ENCODE peak calls at places on chromosomes 6 and 20, in six cellular contexts. V, T, H, X, K and W are unnamed samples.

GRCh38 chr20:49697071-49697470 is 16.6 kb downstream of the B4GALT5 start:
- DNase-seq in T (no peak), V (no peak), K (no peak), H (no peak), X (no peak), W (no peak)

GRCh38 chr20:56722042-56722441 is 92.9 kb downstream of the TFAP2C start:
- DNase-seq in T (no peak), K (no peak), H (peak), V (no peak), X (no peak), W (no peak)

GRCh38 chr6:140572129-140572528 is 1197.7 kb upstream of the CITED2 start:
- DNase-seq in H (peak), V (no peak), X (peak), T (no peak), K (no peak), W (no peak)

GRCh38 chr20:10213526-10213925 is 5.1 kb upstream of the SNAP25 start:
- DNase-seq in T (no peak), H (no peak), X (no peak), K (no peak), V (no peak), W (no peak)

GRCh38 chr6:169775321-169775720 is 23.9 kb downstream of the ERMARD start:
- DNase-seq in K (no peak), X (no peak), H (no peak), T (no peak), V (no peak), W (no peak)

GRCh38 chr6:13038315-13039261 is 289.7 kb downstream of the TBC1D7 start:
- DNase-seq in T (no peak), H (no peak), X (no peak), V (no peak), K (no peak), W (no peak)

GRCh38 chr20:49690899-49691620 is 22.6 kb downstream of the B4GALT5 start:
- DNase-seq in H (peak), X (peak), T (no peak), K (no peak), V (no peak), W (no peak)

GRCh38 chr6:106547053-106547414 is 82.3 kb downstream of the RTN4IP1 start:
- DNase-seq in X (no peak), H (no peak), T (no peak), V (no peak), K (no peak), W (peak)

GRCh38 chr20:52251137-52251700 is 59.6 kb upstream of the ZFP64 start:
- DNase-seq in T (no peak), H (no peak), V (no peak), X (no peak), K (no peak), W (no peak)

GRCh38 chr20:58720890-58721289 is 28.3 kb downstream of the NPEPL1 start:
- DNase-seq in V (no peak), T (no peak), X (no peak), K (no peak), H (no peak), W (no peak)

DNA sequence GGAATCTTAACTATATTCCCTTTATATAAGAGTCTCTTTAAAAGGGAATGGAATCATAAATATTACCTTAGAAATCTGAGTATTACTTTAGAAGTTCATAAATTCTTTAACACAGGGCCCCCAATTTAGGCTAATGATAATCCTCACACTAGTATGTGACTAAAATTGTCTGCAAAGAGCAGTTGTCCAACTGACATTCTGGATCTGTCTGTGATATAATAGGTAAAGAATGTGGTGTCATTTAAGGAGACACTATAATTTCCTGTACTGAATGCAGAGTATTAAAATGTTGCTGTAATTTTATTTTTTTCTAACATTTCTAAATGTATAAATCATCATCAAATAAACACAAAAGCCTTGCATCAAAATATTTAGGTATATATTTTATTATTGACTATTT is 128.5 kb upstream of the DST start:
- DNase-seq in V (no peak), H (peak), T (no peak), X (no peak), K (no peak), W (no peak)
- H3K4me2 ChIP-seq in V (no peak), H (peak), T (no peak), X (no peak), K (no peak), W (no peak)

DNA sequence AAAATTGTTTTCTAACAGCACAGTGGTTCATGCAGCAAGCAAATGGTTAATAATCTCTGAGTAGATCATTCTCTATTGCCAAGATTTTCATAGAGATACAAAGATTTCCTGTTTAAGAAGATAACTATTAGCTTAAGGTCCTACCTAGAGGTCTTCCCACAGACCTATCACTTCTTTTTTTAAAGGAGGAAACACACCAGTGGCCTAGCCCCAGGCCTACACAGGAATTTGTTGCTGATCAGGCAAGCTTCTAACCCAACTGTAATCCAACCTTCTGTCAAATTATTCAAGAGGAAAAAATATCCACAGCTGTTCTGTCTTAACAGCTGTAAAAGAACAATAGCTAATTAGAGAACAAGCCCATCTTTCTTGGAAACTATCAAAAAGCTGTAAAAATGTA is 332.8 kb downstream of the BTBD9 start:
- DNase-seq in T (no peak), K (no peak), H (no peak), V (no peak), X (no peak), W (no peak)
- H3K4me2 ChIP-seq in T (no peak), K (no peak), H (no peak), V (no peak), X (no peak), W (no peak)

GRCh38 chr20:62958388-62959100 is 6.0 kb downstream of the SLC17A9 start:
- DNase-seq in H (no peak), K (no peak), T (no peak), X (no peak), V (no peak), W (no peak)
- H3K4me2 ChIP-seq in H (no peak), K (no peak), T (no peak), X (no peak), V (no peak), W (no peak)

DNA sequence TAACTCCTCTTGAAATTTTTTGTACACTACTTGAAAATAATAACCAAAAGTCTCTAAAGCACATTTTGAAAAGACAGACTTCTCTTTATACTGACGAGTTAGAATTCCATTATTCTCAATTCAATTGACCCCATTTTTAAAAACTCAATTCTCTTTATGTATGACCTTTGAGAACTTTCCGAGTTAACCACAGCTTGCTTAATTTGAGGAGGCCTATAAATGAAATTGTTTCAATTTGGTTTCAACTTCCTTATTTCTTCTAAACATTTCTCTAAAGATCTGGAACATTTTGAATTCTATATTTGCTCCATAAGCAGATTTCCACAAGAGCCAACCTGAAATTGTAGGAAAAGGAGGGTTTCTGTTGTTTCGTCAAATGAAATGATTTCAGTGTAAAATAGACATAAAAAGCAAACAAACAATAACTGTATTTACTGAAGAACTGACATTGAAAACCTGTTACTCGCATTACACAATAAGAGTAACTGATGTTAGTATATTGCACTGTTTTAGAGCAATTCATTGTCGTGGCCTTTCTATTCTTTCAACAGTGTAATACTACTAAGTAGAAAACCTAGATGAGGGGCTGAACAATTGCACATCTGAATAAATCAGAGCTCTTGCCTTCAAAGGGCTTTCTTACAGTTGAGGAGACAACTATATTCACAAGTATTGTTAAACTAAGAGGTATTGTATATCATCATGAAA is 223.6 kb downstream of the HIVEP2 start:
- DNase-seq in K (no peak), H (no peak), T (no peak), X (no peak), V (no peak), W (no peak)
- H3K4me2 ChIP-seq in K (no peak), H (no peak), T (no peak), X (no peak), V (no peak), W (no peak)

GRCh38 chr20:32583581-32584045 is 1.5 kb downstream of the NOL4L start:
- DNase-seq in V (peak), K (no peak), T (no peak), X (no peak), H (no peak), W (peak)

GRCh38 chr20:32582659-32583580 is 2.2 kb downstream of the NOL4L start:
- DNase-seq in T (peak), H (peak), K (no peak), V (peak), X (no peak), W (peak)

GRCh38 chr20:32580970-32581838 is 3.9 kb downstream of the NOL4L start:
- DNase-seq in X (no peak), V (peak), K (no peak), H (no peak), T (peak), W (no peak)

GRCh38 chr20:32580608-32580969 is 4.5 kb downstream of the NOL4L start:
- DNase-seq in V (no peak), X (no peak), H (no peak), K (no peak), T (no peak), W (no peak)

GRCh38 chr20:32581839-32582658 is 3.1 kb downstream of the NOL4L start:
- DNase-seq in X (no peak), K (no peak), H (no peak), V (peak), T (no peak), W (no peak)
- H3K4me2 ChIP-seq in X (no peak), K (peak), H (no peak), V (peak), T (peak), W (no peak)